ENCODE peak calls at places on chromosomes 11 and 22, in ten cellular contexts. O is fibroblast of the aortic adventitia, X is fibroblast of pulmonary artery, T is endodermal cell, W is GM23338, D is A549, P is fibroblast of mammary gland, A is body of pancreas, C is brain microvascular endothelial cell, Q is lower lobe of right lung. K is an unnamed sample.

GRCh38 chr22:40196628-40197027 is 18.9 kb downstream of the TNRC6B start:
- DNase-seq in D (peak; percentile 6), C (peak; percentile 90), W (no peak), P (peak; percentile 98), X (peak; percentile 88), Q (no peak), O (peak; percentile 85), T (no peak), A (no peak), K (peak; percentile 89)

GRCh38 chr22:36595968-36596367 is 67.0 kb upstream of the EIF3D start:
- DNase-seq in A (no peak), O (no peak), W (no peak), D (no peak), X (no peak), P (no peak), T (peak; percentile 34), C (no peak), Q (no peak), K (no peak)

GRCh38 chr22:39996732-39997131 is 2.0 kb downstream of the FAM83F start:
- DNase-seq in A (no peak), C (no peak), O (no peak), T (no peak), X (no peak), Q (no peak), P (no peak), D (no peak), W (no peak), K (no peak)

GRCh38 chr11:71112990-71113389 is 139.4 kb downstream of the SHANK2 start:
- DNase-seq in W (no peak), O (no peak), P (no peak), C (no peak), T (no peak), Q (no peak), X (no peak), A (peak; percentile 35), D (no peak), K (no peak)

GRCh38 chr22:50733521-50734342 is 4.3 kb upstream of the ACR start:
- DNase-seq in P (peak; percentile 51), D (no peak), W (no peak), X (peak; percentile 14), O (peak; percentile 31), C (no peak), A (peak; percentile 6), T (no peak), Q (peak; percentile 39), K (peak; percentile 80)

GRCh38 chr22:23215294-23216204 is 35.2 kb downstream of the BCR start:
- DNase-seq in O (peak; percentile 48), A (peak; percentile 50), T (no peak), P (peak; percentile 23), C (no peak), D (no peak), W (no peak), Q (peak; percentile 37), X (peak; percentile 38), K (peak; percentile 46)

GRCh38 chr11:19951558-19952083 is 208.7 kb downstream of the DBX1 start:
- DNase-seq in X (peak; percentile 78), A (no peak), W (peak; percentile 86), C (no peak), T (no peak), O (peak; percentile 79), D (peak; percentile 35), Q (no peak), P (peak; percentile 67), K (peak; percentile 34)

GRCh38 chr11:86699036-86699791 is 26.8 kb upstream of the ME3 start:
- DNase-seq in X (peak; percentile 55), W (no peak), O (peak; percentile 59), P (no peak), D (no peak), T (no peak), C (no peak), A (no peak), Q (no peak), K (no peak)

GRCh38 chr11:2587976-2588748 is 111.6 kb downstream of the KCNQ1OT1 start:
- DNase-seq in Q (no peak), C (no peak), X (no peak), A (peak; percentile 6), P (no peak), T (no peak), W (no peak), D (no peak), O (no peak), K (no peak)

GRCh38 chr11:77779935-77780334 is 40.6 kb downstream of the RSF1 start:
- DNase-seq in A (no peak), X (peak; percentile 66), T (no peak), D (no peak), W (peak; percentile 75), Q (no peak), C (peak; percentile 24), P (peak; percentile 38), O (peak; percentile 56), K (peak; percentile 19)

GRCh38 chr22:23085785-23086184 is 15.5 kb downstream of the GNAZ start:
- DNase-seq in X (no peak), Q (no peak), T (peak; percentile 83), D (no peak), P (no peak), A (no peak), W (no peak), C (no peak), O (no peak), K (no peak)

GRCh38 chr11:120801801-120802689 is 221.9 kb upstream of the TBCEL start:
- DNase-seq in P (peak; percentile 46), T (peak; percentile 90), O (peak; percentile 68), A (peak; percentile 57), X (peak; percentile 70), Q (peak; percentile 53), C (peak; percentile 48), D (peak; percentile 50), W (peak; percentile 89), K (peak; percentile 77)

GRCh38 chr11:65491614-65492386 is 7.0 kb upstream of the MALAT1 start:
- DNase-seq in P (peak; percentile 99), Q (peak; percentile 88), A (peak; percentile 91), X (peak; percentile 95), D (peak; percentile 49), C (peak; percentile 93), T (peak; percentile 93), W (peak; percentile 79), O (peak; percentile 99), K (peak; percentile 93)

GRCh38 chr22:21591695-21592094 is 24.2 kb downstream of the UBE2L3 start:
- DNase-seq in P (no peak), W (no peak), A (peak; percentile 35), Q (peak; percentile 59), D (no peak), X (no peak), T (no peak), O (no peak), C (no peak), K (no peak)

GRCh38 chr11:121478895-121479281 is 26.1 kb upstream of the SORL1-AS1 start:
- DNase-seq in O (no peak), A (no peak), T (peak; percentile 76), P (no peak), X (no peak), C (no peak), Q (no peak), D (no peak), W (no peak), K (no peak)

GRCh38 chr11:43222215-43222614 is 89.6 kb upstream of the API5 start:
- DNase-seq in T (no peak), X (no peak), W (peak; percentile 2), A (no peak), Q (no peak), P (no peak), D (no peak), C (no peak), O (no peak), K (peak; percentile 0)

GRCh38 chr11:77101043-77101537 is 1.6 kb upstream of the OMP start:
- DNase-seq in W (peak; percentile 74), O (no peak), C (no peak), Q (peak; percentile 5), T (peak; percentile 69), X (peak; percentile 46), D (peak; percentile 56), A (no peak), P (peak; percentile 55), K (no peak)

GRCh38 chr22:27985323-27986275 is 66.5 kb upstream of the PITPNB start:
- DNase-seq in Q (no peak), T (peak; percentile 29), X (no peak), A (no peak), C (no peak), P (no peak), W (no peak), D (no peak), O (no peak), K (no peak)

GRCh38 chr11:18749681-18750319 is 23.8 kb upstream of the IGSF22 start:
- DNase-seq in X (peak; percentile 71), O (peak; percentile 60), T (peak; percentile 85), Q (no peak), W (peak; percentile 47), C (peak; percentile 62), D (peak; percentile 53), A (peak; percentile 59), P (peak; percentile 64), K (peak; percentile 82)

GRCh38 chr11:11422291-11423128 is 69.5 kb upstream of the CSNK2A3 start:
- DNase-seq in O (no peak), D (no peak), X (no peak), P (no peak), T (no peak), A (peak; percentile 22), Q (no peak), C (no peak), W (no peak), K (peak; percentile 54)

GRCh38 chr11:67252831-67253239 is 13.4 kb upstream of the GRK2 start:
- DNase-seq in W (peak; percentile 58), P (peak; percentile 53), Q (peak; percentile 61), X (peak; percentile 63), A (no peak), T (peak; percentile 70), O (peak; percentile 33), D (peak; percentile 49), C (peak; percentile 22), K (peak; percentile 35)

GRCh38 chr11:81673001-81673400 is 1060.7 kb downstream of the FAM181B start:
- DNase-seq in O (no peak), X (no peak), W (no peak), Q (no peak), D (no peak), P (peak; percentile 43), C (peak; percentile 57), A (no peak), T (no peak), K (no peak)
- H3K4me3 ChIP-seq in O (no peak overlapping the region), X (no peak overlapping the region), W (no peak overlapping the region), Q (no peak overlapping the region), D (no peak overlapping the region), P (no peak overlapping the region), C (no peak overlapping the region), A (no peak overlapping the region), T (no peak overlapping the region), K (no peak overlapping the region)

GRCh38 chr11:1382831-1383607 is 6.7 kb upstream of the BRSK2 start:
- DNase-seq in Q (peak; percentile 91), W (peak; percentile 81), O (peak; percentile 45), X (peak; percentile 70), A (peak; percentile 84), C (peak; percentile 60), P (peak; percentile 70), D (peak; percentile 90), T (peak; percentile 89), K (peak; percentile 86)
- TF ChIP-seq CTCF in Q (no peak), W (no peak), O (no peak), X (no peak), A (no peak), C (no peak), P (no peak), D (no peak), T (peak; percentile 27), K (no peak)

GRCh38 chr22:46579751-46580449 is 40.3 kb upstream of the GRAMD4 start:
- DNase-seq in X (no peak), P (no peak), Q (no peak), T (peak; percentile 50), D (no peak), C (no peak), O (no peak), A (no peak), W (no peak), K (no peak)
- H3K4me3 ChIP-seq in X (no peak overlapping the region), P (no peak overlapping the region), Q (peak overlapping the region; percentile 81), T (no peak overlapping the region), D (no peak overlapping the region), C (no peak overlapping the region), O (no peak overlapping the region), A (no peak overlapping the region), W (no peak overlapping the region), K (no peak overlapping the region)

GRCh38 chr11:123741159-123741951 is at the start of gene ZNF202:
- DNase-seq in X (peak; percentile 93), Q (peak; percentile 96), D (peak; percentile 52), C (peak; percentile 80), A (peak; percentile 89), W (peak; percentile 97), T (peak; percentile 95), P (peak; percentile 87), O (peak; percentile 88), K (peak; percentile 87)
- TF ChIP-seq CTCF in X (no peak), Q (peak; percentile 11), D (no peak), C (peak; percentile 30), A (peak; percentile 7), W (no peak), T (peak; percentile 68), P (no peak), O (peak; percentile 27), K (peak; percentile 7)